ENCODE peak calls at places on chromosomes 13 and 19, in ten cellular contexts. C is lung, V is heart right ventricle, W is Panc1, A is PC-3, R is lower lobe of right lung, K is SK-N-SH, L is thoracic aorta, M is OCI-LY7, U is heart left ventricle. O is an unnamed sample. For H3K4me1, the result is how much of the 10 kb centered on the place peaks cover.

GRCh38 chr19:53102701-53103140 is 501 bp downstream of the ZNF160 start:
- DNase-seq in C (no peak), V (peak), W (no peak), A (peak), R (peak), K (peak), L (no peak), M (peak), U (peak), O (peak)

GRCh38 chr13:51928231-51928630 is 66.5 kb downstream of the CCDC70 start:
- DNase-seq in C (no peak), V (no peak), W (no peak), A (no peak), R (no peak), K (no peak), L (no peak), M (no peak), U (peak), O (no peak)

GRCh38 chr13:111853766-111854165 is 213.2 kb upstream of the SOX1 start:
- DNase-seq in C (no peak), V (no peak), W (no peak), A (no peak), R (no peak), K (no peak), L (no peak), M (no peak), U (no peak), O (peak)

GRCh38 chr13:50529154-50529882 is 314.2 kb downstream of the DLEU7 start:
- DNase-seq in C (peak), V (peak), W (no peak), A (peak), R (peak), K (peak), L (peak), M (no peak), U (peak), O (peak)

GRCh38 chr19:36849701-36850645 is 703 bp upstream of the ZNF345 start:
- DNase-seq in C (peak), V (peak), W (peak), A (peak), R (peak), K (peak), L (peak), M (peak), U (peak), O (peak)

GRCh38 chr13:60584976-60585375 is 188.0 kb downstream of the TDRD3 start:
- DNase-seq in C (no peak), V (peak), W (no peak), A (no peak), R (no peak), K (no peak), L (no peak), M (no peak), U (no peak), O (no peak)

GRCh38 chr13:75467009-75467728 is 14.8 kb downstream of the TBC1D4 start:
- DNase-seq in C (no peak), V (no peak), W (no peak), A (no peak), R (no peak), K (no peak), L (no peak), M (no peak), U (no peak), O (no peak)

GRCh38 chr13:80499536-80500280 is 158.8 kb upstream of the SPRY2 start:
- DNase-seq in C (no peak), V (no peak), W (no peak), A (no peak), R (no peak), K (no peak), L (no peak), M (no peak), U (no peak), O (no peak)

GRCh38 chr13:78979349-78979748 is 320.4 kb upstream of the OBI1 start:
- DNase-seq in C (no peak), V (no peak), W (no peak), A (no peak), R (no peak), K (no peak), L (no peak), M (no peak), U (no peak), O (no peak)

GRCh38 chr13:94309997-94310842 is 169.3 kb downstream of the DCT start:
- DNase-seq in C (no peak), V (no peak), W (no peak), A (peak), R (no peak), K (no peak), L (no peak), M (no peak), U (no peak), O (no peak)

GRCh38 chr13:41211062-41211461 is 16.7 kb upstream of the KBTBD7 start:
- DNase-seq in C (no peak), V (no peak), W (no peak), A (no peak), R (no peak), K (no peak), L (no peak), M (no peak), U (no peak), O (no peak)

GRCh38 chr19:45172611-45173208 is 5.3 kb downstream of the TRAPPC6A start:
- DNase-seq in C (no peak), V (no peak), W (no peak), A (no peak), R (no peak), K (no peak), L (no peak), M (no peak), U (no peak), O (no peak)

GRCh38 chr19:41248895-41249294 is 15.3 kb upstream of the HNRNPUL1 start:
- DNase-seq in C (no peak), V (no peak), W (no peak), A (no peak), R (no peak), K (no peak), L (no peak), M (no peak), U (no peak), O (no peak)

GRCh38 chr19:31290926-31291590 is 58.2 kb downstream of the TSHZ3 start:
- DNase-seq in C (no peak), V (no peak), W (no peak), A (no peak), R (no peak), K (no peak), L (no peak), M (no peak), U (no peak), O (no peak)

GRCh38 chr13:98512774-98513327 is 64.1 kb downstream of the STK24 start:
- DNase-seq in C (no peak), V (no peak), W (no peak), A (no peak), R (no peak), K (no peak), L (no peak), M (no peak), U (no peak), O (no peak)

GRCh38 chr19:56139847-56140582 is 1.1 kb upstream of the ZNF444 start:
- DNase-seq in C (no peak), V (no peak), W (no peak), A (no peak), R (no peak), K (no peak), L (no peak), M (no peak), U (no peak), O (no peak)

GRCh38 chr13:111323950-111324651 is 3.7 kb downstream of the TEX29 start:
- DNase-seq in C (no peak), V (no peak), W (no peak), A (no peak), R (no peak), K (no peak), L (no peak), M (no peak), U (no peak), O (no peak)

GRCh38 chr19:10961763-10962536 is 1.1 kb downstream of the SMARCA4 start:
- DNase-seq in C (no peak), V (no peak), W (no peak), A (peak), R (no peak), K (no peak), L (no peak), M (peak), U (no peak), O (no peak)

GRCh38 chr19:56538761-56539263 is at the start of gene ZFP28:
- DNase-seq in C (peak), V (peak), W (no peak), A (no peak), R (peak), K (peak), L (peak), M (no peak), U (peak), O (peak)

GRCh38 chr19:57559008-57559403 is 657 bp downstream of the ZNF550 start:
- DNase-seq in C (no peak), V (peak), W (no peak), A (peak), R (peak), K (peak), L (no peak), M (peak), U (peak), O (peak)

GRCh38 chr13:40485611-40486517 is 180.6 kb downstream of the FOXO1 start:
- DNase-seq in C (no peak), V (no peak), W (no peak), A (no peak), R (no peak), K (no peak), L (no peak), M (peak), U (no peak), O (no peak)

GRCh38 chr13:39266426-39266825 is 228.2 kb downstream of the NHLRC3 start:
- DNase-seq in C (no peak), V (no peak), W (no peak), A (peak), R (no peak), K (no peak), L (no peak), M (no peak), U (no peak), O (no peak)

GRCh38 chr19:7788178-7788932 is 25.3 kb downstream of the CLEC4M start:
- DNase-seq in C (no peak), V (no peak), W (no peak), A (no peak), R (no peak), K (no peak), L (no peak), M (no peak), U (no peak), O (no peak)

GRCh38 chr13:66405908-66406802 is 824.0 kb downstream of the PCDH9 start:
- DNase-seq in C (no peak), V (no peak), W (peak), A (peak), R (no peak), K (no peak), L (no peak), M (no peak), U (no peak), O (no peak)

GRCh38 chr19:29840066-29840950 is 28.5 kb downstream of the CCNE1 start:
- DNase-seq in C (no peak), V (no peak), W (no peak), A (no peak), R (no peak), K (no peak), L (no peak), M (no peak), U (no peak), O (no peak)

GRCh38 chr13:35157143-35157755 is 215.2 kb downstream of the NBEA start:
- DNase-seq in C (peak), V (no peak), W (no peak), A (peak), R (no peak), K (peak), L (no peak), M (peak), U (no peak), O (peak)

GRCh38 chr19:52734340-52734892 is 428 bp downstream of the ZNF611 start:
- DNase-seq in C (no peak), V (peak), W (no peak), A (no peak), R (no peak), K (peak), L (no peak), M (no peak), U (peak), O (peak)

GRCh38 chr13:76799696-76800095 is 86.5 kb downstream of the KCTD12 start:
- DNase-seq in C (no peak), V (no peak), W (no peak), A (peak), R (no peak), K (no peak), L (no peak), M (no peak), U (no peak), O (no peak)

GRCh38 chr13:79779761-79780160 is 298.8 kb downstream of the NDFIP2 start:
- DNase-seq in C (no peak), V (no peak), W (no peak), A (peak), R (peak), K (no peak), L (no peak), M (no peak), U (no peak), O (peak)

GRCh38 chr19:34145741-34146202 is 26.5 kb upstream of the LSM14A start:
- DNase-seq in C (peak), V (no peak), W (no peak), A (peak), R (no peak), K (peak), L (no peak), M (peak), U (no peak), O (peak)

GRCh38 chr19:46471116-46471733 is at the start of gene PNMA8A:
- DNase-seq in C (peak), V (peak), W (no peak), A (no peak), R (peak), K (peak), L (peak), M (no peak), U (peak), O (peak)

GRCh38 chr19:4083677-4084546 is 17.2 kb upstream of the ZBTB7A start:
- DNase-seq in C (no peak), V (no peak), W (no peak), A (peak), R (peak), K (no peak), L (no peak), M (peak), U (peak), O (no peak)

GRCh38 chr19:32313866-32314265 is 31.5 kb upstream of the ZNF507 start:
- DNase-seq in C (no peak), V (no peak), W (no peak), A (no peak), R (no peak), K (no peak), L (no peak), M (no peak), U (no peak), O (no peak)

GRCh38 chr13:111304041-111304544 is 16.3 kb upstream of the TEX29 start:
- DNase-seq in C (no peak), V (no peak), W (no peak), A (no peak), R (no peak), K (no peak), L (no peak), M (no peak), U (no peak), O (no peak)

GRCh38 chr19:3547767-3548282 is 8.9 kb downstream of the TEKTIP1 start:
- DNase-seq in C (no peak), V (no peak), W (no peak), A (no peak), R (peak), K (no peak), L (no peak), M (no peak), U (no peak), O (no peak)

GRCh38 chr13:94550030-94550738 is 45.8 kb downstream of the TGDS start:
- DNase-seq in C (peak), V (no peak), W (peak), A (peak), R (no peak), K (no peak), L (no peak), M (no peak), U (no peak), O (no peak)

GRCh38 chr19:2207991-2208860 is 27.9 kb downstream of the PLEKHJ1 start:
- DNase-seq in C (no peak), V (peak), W (no peak), A (no peak), R (no peak), K (no peak), L (peak), M (peak), U (peak), O (peak)

GRCh38 chr19:2209408-2209807 is 26.7 kb downstream of the PLEKHJ1 start:
- DNase-seq in C (no peak), V (no peak), W (no peak), A (no peak), R (no peak), K (no peak), L (no peak), M (no peak), U (no peak), O (no peak)

GRCh38 chr19:2208975-2209374 is 27.2 kb downstream of the PLEKHJ1 start:
- DNase-seq in C (no peak), V (no peak), W (no peak), A (no peak), R (no peak), K (no peak), L (no peak), M (no peak), U (no peak), O (no peak)

GRCh38 chr19:2210987-2211740 is 25.0 kb downstream of the PLEKHJ1 start:
- DNase-seq in C (no peak), V (no peak), W (no peak), A (no peak), R (no peak), K (no peak), L (no peak), M (no peak), U (no peak), O (no peak)

DNA sequence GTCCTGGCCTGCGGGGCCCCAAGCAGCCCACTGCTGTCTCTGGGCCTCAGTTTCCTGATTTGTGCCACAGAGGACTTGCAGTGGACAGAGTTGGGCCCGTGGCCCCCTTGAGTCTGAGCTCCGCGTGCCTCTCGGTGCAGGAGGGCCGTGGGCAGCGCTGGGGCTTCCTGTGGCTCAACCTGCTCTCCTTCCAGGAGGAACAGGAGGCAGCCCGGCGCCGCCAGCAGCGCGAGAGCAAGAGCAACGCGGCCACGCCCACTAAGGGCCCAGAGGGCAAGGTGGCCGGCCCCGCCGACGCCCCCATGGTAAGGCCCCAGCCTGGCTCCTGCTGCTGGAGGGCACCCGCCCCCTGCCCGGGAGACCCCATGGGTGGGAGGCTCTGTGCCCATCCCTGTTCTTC is 25.9 kb downstream of the PLEKHJ1 start:
- DNase-seq in C (no peak), V (no peak), W (no peak), A (no peak), R (no peak), K (no peak), L (no peak), M (no peak), U (no peak), O (no peak)
- TF ChIP-seq CTCF in C (no peak), V (no peak), W (no peak), A (no peak), R (no peak), K (no peak), L (no peak), M (no peak), U (no peak), O (no peak)

DNA sequence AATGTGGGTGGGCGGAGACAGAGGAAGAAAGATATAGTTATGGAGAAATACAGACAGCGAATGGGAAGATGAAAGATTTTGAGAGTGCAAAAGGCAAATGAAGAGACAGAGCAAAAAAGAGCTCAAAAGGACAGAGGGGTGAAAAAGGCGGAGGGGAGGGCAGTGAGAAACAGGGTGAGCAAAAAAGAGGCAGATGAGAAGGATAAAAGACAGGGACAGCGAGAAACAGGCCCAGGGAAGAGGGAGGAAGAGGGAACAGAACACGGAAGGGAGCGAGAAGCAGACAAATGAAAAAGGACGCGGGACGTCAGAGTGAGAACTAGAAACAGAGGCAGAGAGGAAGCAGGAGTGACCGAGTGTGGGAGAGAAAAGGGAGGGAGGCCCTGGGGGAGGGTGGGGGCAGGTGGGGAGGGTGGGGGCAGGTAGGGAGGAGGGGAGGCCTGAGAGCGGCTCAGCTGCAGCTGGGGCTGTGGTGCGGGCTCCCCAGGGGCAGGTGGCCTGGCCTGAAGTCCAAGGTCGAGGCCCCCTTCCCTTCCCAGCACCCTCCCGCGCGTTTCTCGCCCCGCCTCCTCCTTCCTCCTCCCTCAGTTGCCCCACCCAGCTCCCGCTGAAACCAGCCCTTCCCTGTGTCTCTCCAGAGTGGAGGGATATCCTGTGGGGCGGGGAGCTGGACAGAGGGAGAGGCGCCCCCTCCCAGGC is 2.9 kb downstream of the KLK1 start:
- DNase-seq in C (no peak), V (no peak), W (no peak), A (no peak), R (no peak), K (no peak), L (no peak), M (peak), U (no peak), O (no peak)
- H3K4me1 ChIP-seq in C (under half), V (under half), W (under half), A (under half), R (under half), K (under half), L (under half), M (under half), U (under half), O (under half)

GRCh38 chr13:44244288-44244687 is 129.3 kb upstream of the SERP2 start:
- DNase-seq in C (no peak), V (no peak), W (no peak), A (peak), R (no peak), K (no peak), L (no peak), M (no peak), U (no peak), O (no peak)
- H3K27ac ChIP-seq in C (no peak), V (no peak), W (no peak), A (peak), R (no peak), K (no peak), L (no peak), M (no peak), U (peak), O (no peak)

DNA sequence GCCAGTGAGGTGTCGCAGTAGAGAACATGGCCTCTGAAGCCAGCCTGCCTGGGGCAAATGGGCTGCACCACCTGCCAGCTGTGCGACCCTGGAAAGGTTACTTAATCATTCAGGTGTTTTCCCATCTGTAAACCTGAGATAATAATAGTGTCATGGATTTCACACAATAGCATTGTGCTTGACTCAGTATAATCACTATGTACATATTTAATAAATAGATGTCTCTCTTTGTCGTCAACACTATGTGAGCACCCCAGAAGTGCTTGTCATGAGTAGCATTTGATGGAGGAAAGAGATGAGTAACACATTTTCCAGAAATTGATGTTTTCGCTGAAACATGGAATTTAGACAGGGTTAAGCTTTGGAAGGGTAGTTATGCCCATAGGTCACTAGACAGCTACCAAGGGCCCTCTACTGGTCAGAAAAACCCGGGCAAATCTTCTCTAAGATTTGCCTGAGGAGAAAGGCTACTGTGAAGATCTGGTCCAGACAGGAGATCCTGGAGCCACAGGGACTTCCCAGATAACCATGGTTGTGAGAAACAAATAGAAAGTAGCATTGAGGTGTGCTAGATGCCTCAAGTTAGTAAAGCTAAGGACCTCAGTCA is 9.5 kb upstream of the MBNL2 start:
- DNase-seq in C (no peak), V (no peak), W (no peak), A (peak), R (no peak), K (no peak), L (no peak), M (peak), U (no peak), O (no peak)
- TF ChIP-seq CTCF in C (no peak), V (peak), W (peak), A (peak), R (peak), K (peak), L (peak), M (peak), U (peak), O (peak)

GRCh38 chr19:18502236-18502632 is 19.6 kb downstream of the ELL start:
- DNase-seq in C (no peak), V (no peak), W (no peak), A (no peak), R (no peak), K (no peak), L (no peak), M (no peak), U (no peak), O (peak)
- H3K4me1 ChIP-seq in C (under half), V (half or more), W (under half), A (under half), R (half or more), K (half or more), L (half or more), M (under half), U (half or more), O (half or more)

DNA sequence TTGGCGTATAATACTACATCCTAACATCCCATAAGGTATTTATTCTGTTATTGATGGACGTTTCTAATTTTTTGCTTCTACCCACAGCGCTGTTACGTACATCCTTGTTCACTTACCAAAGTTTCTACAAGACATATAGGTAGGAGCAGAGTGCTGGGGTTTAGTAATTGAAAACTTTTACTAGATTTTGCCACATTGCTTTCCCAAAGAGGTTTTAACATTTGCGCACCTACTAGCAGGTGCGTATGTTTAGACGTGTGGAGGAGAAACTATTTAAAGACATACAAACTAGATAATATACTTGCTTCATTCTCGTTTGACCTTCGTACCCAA is 559 bp upstream of the RPL21 start:
- DNase-seq in C (no peak), V (no peak), W (no peak), A (no peak), R (no peak), K (no peak), L (no peak), M (no peak), U (no peak), O (no peak)
- H3K27ac ChIP-seq in C (peak), V (peak), W (peak), A (peak), R (peak), K (peak), L (peak), M (peak), U (peak), O (peak)

O was measured in thyroid gland.